ENCODE peak calls at places on chromosomes 4 and X, in seven cellular contexts. One of them, this sample, is unnamed.

GRCh38 chr4:47128991-47129390 is 97.6 kb downstream of the GABRB1 start:
- DNase-seq in GM03348: no peak
- DNase-seq in NCI-H446: no peak
- DNase-seq in fibroblast of pulmonary artery: no peak
- DNase-seq in activated T-cell treated with anti-CD3 and anti-CD28 coated beads for 48 hours: no peak
- DNase-seq in stimulated activated CD4-positive, alpha-beta T cell treated with anti-CD3 and anti-CD28 coated beads, Interleukin-1b, Interleukin-23, amount 100 ng/mL, for 24 hours: no peak
- DNase-seq in NCI-H187: no peak
- DNase-seq in this sample: no peak

GRCh38 chr4:166675411-166675810 is 558.9 kb downstream of the SPOCK3 start:
- DNase-seq in GM03348: no peak
- DNase-seq in NCI-H446: no peak
- DNase-seq in fibroblast of pulmonary artery: peak; percentile 85
- DNase-seq in activated T-cell treated with anti-CD3 and anti-CD28 coated beads for 48 hours: no peak
- DNase-seq in stimulated activated CD4-positive, alpha-beta T cell treated with anti-CD3 and anti-CD28 coated beads, Interleukin-1b, Interleukin-23, amount 100 ng/mL, for 24 hours: no peak
- DNase-seq in NCI-H187: no peak
- DNase-seq in this sample: peak; percentile 90

GRCh38 chrX:94743478-94743877 is 1069.5 kb downstream of the FAM133A start:
- DNase-seq in GM03348: no peak
- DNase-seq in NCI-H446: no peak
- DNase-seq in fibroblast of pulmonary artery: no peak
- DNase-seq in activated T-cell treated with anti-CD3 and anti-CD28 coated beads for 48 hours: no peak
- DNase-seq in stimulated activated CD4-positive, alpha-beta T cell treated with anti-CD3 and anti-CD28 coated beads, Interleukin-1b, Interleukin-23, amount 100 ng/mL, for 24 hours: no peak
- DNase-seq in NCI-H187: no peak
- DNase-seq in this sample: no peak

GRCh38 chr4:81355136-81355535 is 116.6 kb downstream of the RASGEF1B start:
- DNase-seq in GM03348: no peak
- DNase-seq in NCI-H446: no peak
- DNase-seq in fibroblast of pulmonary artery: no peak
- DNase-seq in activated T-cell treated with anti-CD3 and anti-CD28 coated beads for 48 hours: no peak
- DNase-seq in stimulated activated CD4-positive, alpha-beta T cell treated with anti-CD3 and anti-CD28 coated beads, Interleukin-1b, Interleukin-23, amount 100 ng/mL, for 24 hours: no peak
- DNase-seq in NCI-H187: no peak
- DNase-seq in this sample: no peak

GRCh38 chr4:148056879-148057278 is 325.0 kb downstream of the ARHGAP10 start:
- DNase-seq in GM03348: peak; percentile 39
- DNase-seq in NCI-H446: peak; percentile 57
- DNase-seq in fibroblast of pulmonary artery: peak; percentile 61
- DNase-seq in activated T-cell treated with anti-CD3 and anti-CD28 coated beads for 48 hours: peak; percentile 60
- DNase-seq in stimulated activated CD4-positive, alpha-beta T cell treated with anti-CD3 and anti-CD28 coated beads, Interleukin-1b, Interleukin-23, amount 100 ng/mL, for 24 hours: peak; percentile 37
- DNase-seq in NCI-H187: no peak
- DNase-seq in this sample: peak; percentile 41

GRCh38 chr4:139609647-139610046 is 53.6 kb upstream of the SETD7 start:
- DNase-seq in GM03348: no peak
- DNase-seq in NCI-H446: no peak
- DNase-seq in fibroblast of pulmonary artery: peak; percentile 57
- DNase-seq in activated T-cell treated with anti-CD3 and anti-CD28 coated beads for 48 hours: no peak
- DNase-seq in stimulated activated CD4-positive, alpha-beta T cell treated with anti-CD3 and anti-CD28 coated beads, Interleukin-1b, Interleukin-23, amount 100 ng/mL, for 24 hours: no peak
- DNase-seq in NCI-H187: no peak
- DNase-seq in this sample: peak; percentile 77

GRCh38 chr4:53557601-53558000 is 33.7 kb downstream of the LNX1 start:
- DNase-seq in GM03348: peak; percentile 40
- DNase-seq in NCI-H446: peak; percentile 46
- DNase-seq in fibroblast of pulmonary artery: no peak
- DNase-seq in activated T-cell treated with anti-CD3 and anti-CD28 coated beads for 48 hours: no peak
- DNase-seq in stimulated activated CD4-positive, alpha-beta T cell treated with anti-CD3 and anti-CD28 coated beads, Interleukin-1b, Interleukin-23, amount 100 ng/mL, for 24 hours: no peak
- DNase-seq in NCI-H187: no peak
- DNase-seq in this sample: no peak

GRCh38 chrX:10118530-10118929 is 38.2 kb upstream of the CLCN4 start:
- DNase-seq in GM03348: no peak
- DNase-seq in NCI-H446: no peak
- DNase-seq in fibroblast of pulmonary artery: no peak
- DNase-seq in activated T-cell treated with anti-CD3 and anti-CD28 coated beads for 48 hours: no peak
- DNase-seq in stimulated activated CD4-positive, alpha-beta T cell treated with anti-CD3 and anti-CD28 coated beads, Interleukin-1b, Interleukin-23, amount 100 ng/mL, for 24 hours: no peak
- DNase-seq in NCI-H187: no peak
- DNase-seq in this sample: no peak

GRCh38 chr4:112069110-112069509 is 76.1 kb upstream of the FAM241A start:
- DNase-seq in GM03348: peak; percentile 12
- DNase-seq in NCI-H446: no peak
- DNase-seq in fibroblast of pulmonary artery: peak; percentile 39
- DNase-seq in activated T-cell treated with anti-CD3 and anti-CD28 coated beads for 48 hours: no peak
- DNase-seq in stimulated activated CD4-positive, alpha-beta T cell treated with anti-CD3 and anti-CD28 coated beads, Interleukin-1b, Interleukin-23, amount 100 ng/mL, for 24 hours: no peak
- DNase-seq in NCI-H187: no peak
- DNase-seq in this sample: peak; percentile 34

GRCh38 chr4:186258216-186258811 is 7.7 kb upstream of the F11 start:
- DNase-seq in GM03348: no peak
- DNase-seq in NCI-H446: no peak
- DNase-seq in fibroblast of pulmonary artery: no peak
- DNase-seq in activated T-cell treated with anti-CD3 and anti-CD28 coated beads for 48 hours: no peak
- DNase-seq in stimulated activated CD4-positive, alpha-beta T cell treated with anti-CD3 and anti-CD28 coated beads, Interleukin-1b, Interleukin-23, amount 100 ng/mL, for 24 hours: no peak
- DNase-seq in NCI-H187: no peak
- DNase-seq in this sample: no peak

GRCh38 chrX:150763810-150764209 is 70.6 kb downstream of the MTMR1 start:
- DNase-seq in GM03348: no peak
- DNase-seq in NCI-H446: no peak
- DNase-seq in fibroblast of pulmonary artery: no peak
- DNase-seq in activated T-cell treated with anti-CD3 and anti-CD28 coated beads for 48 hours: no peak
- DNase-seq in stimulated activated CD4-positive, alpha-beta T cell treated with anti-CD3 and anti-CD28 coated beads, Interleukin-1b, Interleukin-23, amount 100 ng/mL, for 24 hours: no peak
- DNase-seq in NCI-H187: no peak
- DNase-seq in this sample: no peak

GRCh38 chr4:749771-750666 is 44.4 kb downstream of the PCGF3 start:
- DNase-seq in GM03348: peak; percentile 45
- DNase-seq in NCI-H446: no peak
- DNase-seq in fibroblast of pulmonary artery: peak; percentile 83
- DNase-seq in activated T-cell treated with anti-CD3 and anti-CD28 coated beads for 48 hours: no peak
- DNase-seq in stimulated activated CD4-positive, alpha-beta T cell treated with anti-CD3 and anti-CD28 coated beads, Interleukin-1b, Interleukin-23, amount 100 ng/mL, for 24 hours: no peak
- DNase-seq in NCI-H187: no peak
- DNase-seq in this sample: peak; percentile 15

GRCh38 chr4:131584587-131584986 is 1564.5 kb upstream of the PCDH10 start:
- DNase-seq in GM03348: no peak
- DNase-seq in NCI-H446: no peak
- DNase-seq in fibroblast of pulmonary artery: no peak
- DNase-seq in activated T-cell treated with anti-CD3 and anti-CD28 coated beads for 48 hours: no peak
- DNase-seq in stimulated activated CD4-positive, alpha-beta T cell treated with anti-CD3 and anti-CD28 coated beads, Interleukin-1b, Interleukin-23, amount 100 ng/mL, for 24 hours: no peak
- DNase-seq in NCI-H187: no peak
- DNase-seq in this sample: no peak

GRCh38 chrX:115889121-115889890 is 281.2 kb upstream of the AGTR2 start:
- DNase-seq in GM03348: no peak
- DNase-seq in NCI-H446: no peak
- DNase-seq in fibroblast of pulmonary artery: no peak
- DNase-seq in activated T-cell treated with anti-CD3 and anti-CD28 coated beads for 48 hours: no peak
- DNase-seq in stimulated activated CD4-positive, alpha-beta T cell treated with anti-CD3 and anti-CD28 coated beads, Interleukin-1b, Interleukin-23, amount 100 ng/mL, for 24 hours: no peak
- DNase-seq in NCI-H187: no peak
- DNase-seq in this sample: no peak

GRCh38 chr4:188811116-188811515 is 671.9 kb downstream of the TRIML1 start:
- DNase-seq in GM03348: no peak
- DNase-seq in NCI-H446: no peak
- DNase-seq in fibroblast of pulmonary artery: no peak
- DNase-seq in activated T-cell treated with anti-CD3 and anti-CD28 coated beads for 48 hours: no peak
- DNase-seq in stimulated activated CD4-positive, alpha-beta T cell treated with anti-CD3 and anti-CD28 coated beads, Interleukin-1b, Interleukin-23, amount 100 ng/mL, for 24 hours: no peak
- DNase-seq in NCI-H187: no peak
- DNase-seq in this sample: no peak

GRCh38 chr4:112604590-112604989 is 32.1 kb downstream of the ZGRF1 start:
- DNase-seq in GM03348: peak; percentile 81
- DNase-seq in NCI-H446: peak; percentile 73
- DNase-seq in fibroblast of pulmonary artery: peak; percentile 76
- DNase-seq in activated T-cell treated with anti-CD3 and anti-CD28 coated beads for 48 hours: no peak
- DNase-seq in stimulated activated CD4-positive, alpha-beta T cell treated with anti-CD3 and anti-CD28 coated beads, Interleukin-1b, Interleukin-23, amount 100 ng/mL, for 24 hours: no peak
- DNase-seq in NCI-H187: no peak
- DNase-seq in this sample: peak; percentile 88

This sample was measured in adipocyte.